ENCODE peak calls at places on chromosomes 4 and X, in nine cellular contexts. W is NCI-H446; J is NCI-H345; D is HCEC 1CT; U is activated CD4-positive, alpha-beta T cell treated with anti-CD3 and anti-CD28 coated beads, Interleukin-2, amount 50 U/mL, for 24 hours; A is RCC 7860; X is NCI-H2029; B is D341Med; H is DMS 273 treated with DMSO at 0.1 percent for 48 hours. P is an unnamed sample.

GRCh38 chr4:48033825-48034413 is 17.3 kb downstream of the NIPAL1 start:
- DNase-seq in D (no peak), H (peak; percentile 62), W (peak; percentile 35), X (no peak), U (peak; percentile 20), A (peak; percentile 6), B (peak; percentile 70), J (no peak), P (peak; percentile 54)

GRCh38 chr4:102295153-102295862 is 50.0 kb downstream of the SLC39A8 start:
- DNase-seq in J (no peak), X (no peak), B (no peak), W (no peak), A (no peak), U (no peak), D (no peak), H (no peak), P (no peak)

GRCh38 chrX:105495376-105495775 is 274.9 kb upstream of the TEX13A start:
- DNase-seq in A (no peak), D (no peak), W (no peak), X (no peak), H (no peak), J (no peak), U (no peak), B (no peak), P (no peak)

GRCh38 chrX:115560978-115561604 is at the start of gene PLS3:
- DNase-seq in D (peak; percentile 77), X (peak; percentile 33), B (peak; percentile 14), A (peak; percentile 74), H (peak; percentile 23), J (peak; percentile 77), W (no peak), U (no peak), P (no peak)

GRCh38 chr4:40197879-40198689 is 1.3 kb downstream of the RHOH start:
- DNase-seq in D (no peak), A (no peak), X (no peak), J (no peak), W (no peak), U (no peak), H (no peak), B (no peak), P (peak; percentile 45)

GRCh38 chrX:110944793-110945466 is 149.3 kb upstream of the CHRDL1 start:
- DNase-seq in A (no peak), U (no peak), X (no peak), J (peak; percentile 57), B (no peak), H (no peak), W (no peak), D (no peak), P (no peak)

GRCh38 chr4:75639124-75639695 is 8.9 kb upstream of the CDKL2 start:
- DNase-seq in H (no peak), W (no peak), A (no peak), D (no peak), X (no peak), U (no peak), J (no peak), B (no peak), P (no peak)

GRCh38 chrX:18394477-18394876 is 30.9 kb upstream of the CDKL5 start:
- DNase-seq in U (no peak), J (no peak), H (no peak), W (peak; percentile 26), A (peak; percentile 38), X (no peak), B (no peak), D (no peak), P (no peak)